ENCODE peak calls at places on chromosomes 7 and 10, in six cellular contexts. R is WERI-Rb-1, L is neural crest cell, V is fibroblast of lung, N is heart right ventricle, T is A549. I is an unnamed sample.

GRCh38 chr7:24907311-24907886 is 72.6 kb downstream of the OSBPL3 start:
- DNase-seq in L (no peak), R (no peak), N (no peak), V (peak; percentile 40), T (peak; percentile 41), I (no peak)

GRCh38 chr7:43905209-43905946 is 1.0 kb downstream of the URGCP start:
- DNase-seq in L (no peak), R (no peak), T (peak; percentile 52), V (peak; percentile 32), N (no peak), I (no peak)

GRCh38 chr10:71449026-71449425 is 52.3 kb downstream of the CDH23 start:
- DNase-seq in L (no peak), N (no peak), V (no peak), R (no peak), T (no peak), I (no peak)

GRCh38 chr7:151558575-151558974 is 38.9 kb upstream of the RHEB start:
- DNase-seq in R (no peak), N (no peak), T (no peak), L (no peak), V (peak; percentile 19), I (no peak)

GRCh38 chr7:87934699-87935372 is 785 bp downstream of the ADAM22 start:
- DNase-seq in T (no peak), N (no peak), L (peak; percentile 8), R (peak; percentile 49), V (peak; percentile 27), I (peak; percentile 19)

GRCh38 chr7:134534633-134535032 is 7.3 kb downstream of the AKR1B10 start:
- DNase-seq in T (no peak), L (no peak), V (no peak), R (no peak), N (no peak), I (no peak)

GRCh38 chr7:15687645-15688025 is 1.2 kb upstream of the MEOX2 start:
- DNase-seq in V (no peak), N (peak; percentile 49), R (peak; percentile 35), L (peak; percentile 10), T (no peak), I (no peak)

GRCh38 chr10:29555746-29556481 is 78.9 kb downstream of the SVIL start:
- DNase-seq in V (peak; percentile 66), N (no peak), R (no peak), L (peak; percentile 17), T (no peak), I (no peak)

GRCh38 chr7:150787321-150788281 is 12.6 kb downstream of the TMEM176B start:
- DNase-seq in R (peak; percentile 65), V (no peak), L (no peak), N (peak; percentile 55), T (no peak), I (no peak)

DNA sequence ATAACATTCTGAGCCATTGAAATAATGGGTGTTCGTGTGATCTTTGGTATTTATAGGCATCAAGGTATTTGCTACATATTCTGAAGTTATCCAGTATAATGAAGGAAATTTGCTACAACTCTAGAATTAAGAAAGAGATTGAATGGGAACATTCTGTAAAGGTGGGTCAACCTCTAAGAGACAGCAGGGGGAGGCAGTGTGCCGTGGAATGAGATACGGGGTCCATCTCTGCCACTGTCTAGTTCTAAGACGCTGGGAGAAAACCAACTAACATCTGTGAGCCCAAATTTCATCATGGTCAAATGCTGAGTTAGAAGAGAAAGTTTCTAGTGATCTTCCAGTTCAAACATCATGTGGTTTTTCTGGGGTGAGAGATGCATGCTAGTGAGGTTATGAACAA is 368.9 kb downstream of the SORCS1 start:
- DNase-seq in R (peak; percentile 58), L (peak; percentile 32), V (no peak), T (no peak), N (no peak), I (no peak)
- TF ChIP-seq CTCF in R (peak; percentile 74), L (peak; percentile 72), V (no peak), T (no peak), N (peak; percentile 34), I (no peak)

DNA sequence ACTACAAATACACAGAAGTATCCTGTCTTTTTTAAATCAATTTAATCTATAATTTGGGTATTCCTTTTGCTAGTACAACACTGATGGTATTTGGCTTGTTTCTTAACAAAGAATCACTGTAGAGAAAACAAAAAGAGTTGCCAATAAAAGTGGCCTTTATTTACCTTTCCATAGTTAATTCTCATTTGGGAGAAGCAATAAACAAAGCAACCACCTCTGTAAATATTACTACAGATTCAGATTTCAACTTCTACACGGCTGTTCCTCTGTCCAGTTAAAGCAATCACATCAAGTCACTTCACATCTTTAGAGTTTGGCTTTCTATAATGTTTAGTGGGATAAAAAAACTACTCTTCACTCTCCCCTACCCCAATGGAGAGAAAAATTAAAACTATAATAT is 34.4 kb downstream of the ERCC6 start:
- DNase-seq in N (no peak), R (no peak), T (no peak), V (no peak), L (no peak), I (no peak)
- TF ChIP-seq CTCF in N (no peak), R (no peak), T (no peak), V (no peak), L (no peak), I (no peak)

DNA sequence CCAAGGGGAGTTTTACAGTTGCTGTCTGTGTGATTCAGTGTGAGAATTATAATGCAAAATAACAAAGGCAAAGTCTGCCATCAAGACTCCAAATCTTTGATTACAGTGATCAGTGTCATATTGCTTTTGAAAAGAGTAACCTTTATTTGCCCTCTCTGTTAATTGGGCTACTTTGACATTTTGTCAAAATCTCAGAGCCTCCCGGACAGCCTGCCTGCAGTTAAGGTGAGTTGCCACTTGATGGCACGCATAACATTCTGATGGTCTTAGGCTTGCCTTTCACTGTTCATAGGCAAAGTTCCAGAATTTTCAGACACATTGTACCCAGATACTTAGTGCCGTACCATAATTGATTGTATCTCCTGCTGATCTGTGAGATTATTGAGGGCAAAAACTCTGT is 253.5 kb downstream of the ABCA13 start:
- DNase-seq in R (peak; percentile 30), T (peak; percentile 12), V (peak; percentile 2), L (no peak), N (no peak), I (no peak)
- TF ChIP-seq CTCF in R (peak; percentile 70), T (peak; percentile 43), V (no peak), L (peak; percentile 74), N (peak; percentile 44), I (no peak)

GRCh38 chr10:46222364-46222935 is 64.3 kb upstream of the ANTXRL start:
- DNase-seq in V (no peak), T (no peak), L (no peak), R (no peak), N (no peak), I (no peak)

GRCh38 chr10:46224414-46224682 is 62.4 kb upstream of the ANTXRL start:
- DNase-seq in T (no peak), V (no peak), R (no peak), N (no peak), L (no peak), I (no peak)

GRCh38 chr10:46220872-46221538 is 65.8 kb upstream of the ANTXRL start:
- DNase-seq in R (no peak), T (no peak), V (no peak), L (no peak), N (no peak), I (no peak)

GRCh38 chr10:46223626-46224413 is 63.0 kb upstream of the ANTXRL start:
- DNase-seq in V (no peak), L (no peak), T (no peak), N (no peak), R (no peak), I (no peak)

DNA sequence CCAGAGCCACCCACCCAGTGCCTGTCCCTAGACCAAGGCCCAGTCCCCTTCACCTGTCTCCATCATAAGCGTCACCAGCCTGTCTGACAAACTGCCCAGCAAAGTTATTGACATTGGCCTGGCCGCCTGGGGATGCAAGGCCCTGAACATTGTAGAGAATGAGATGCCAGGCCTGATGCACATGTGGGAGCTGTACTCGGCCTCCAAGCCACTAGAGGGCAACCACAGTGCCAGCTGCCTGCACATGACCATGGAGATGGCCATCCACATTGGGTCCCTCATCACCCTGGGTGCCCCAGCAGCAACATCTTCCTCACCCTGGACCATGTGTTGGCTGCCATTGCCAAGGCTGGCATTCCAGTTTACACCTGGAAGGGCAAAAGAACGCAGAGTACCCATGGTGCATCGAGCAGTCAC is 63.7 kb upstream of the ANTXRL start:
- DNase-seq in R (no peak), N (no peak), L (no peak), V (no peak), T (no peak), I (no peak)
- TF ChIP-seq CTCF in R (peak; percentile 60), N (no peak), L (no peak), V (no peak), T (peak; percentile 13), I (no peak)

GRCh38 chr7:85019176-85019575 is 167.7 kb downstream of the SEMA3D start:
- DNase-seq in T (no peak), R (no peak), L (no peak), N (no peak), V (no peak), I (no peak)

GRCh38 chr7:85019778-85020177 is 167.1 kb downstream of the SEMA3D start:
- DNase-seq in V (no peak), L (no peak), R (no peak), N (no peak), T (no peak), I (no peak)

GRCh38 chr7:85022064-85022697 is 164.7 kb downstream of the SEMA3D start:
- DNase-seq in L (no peak), T (no peak), R (no peak), N (no peak), V (no peak), I (no peak)

GRCh38 chr7:85023066-85023687 is 163.7 kb downstream of the SEMA3D start:
- DNase-seq in L (peak; percentile 52), N (peak; percentile 46), R (peak; percentile 21), T (no peak), V (peak; percentile 68), I (no peak)

DNA sequence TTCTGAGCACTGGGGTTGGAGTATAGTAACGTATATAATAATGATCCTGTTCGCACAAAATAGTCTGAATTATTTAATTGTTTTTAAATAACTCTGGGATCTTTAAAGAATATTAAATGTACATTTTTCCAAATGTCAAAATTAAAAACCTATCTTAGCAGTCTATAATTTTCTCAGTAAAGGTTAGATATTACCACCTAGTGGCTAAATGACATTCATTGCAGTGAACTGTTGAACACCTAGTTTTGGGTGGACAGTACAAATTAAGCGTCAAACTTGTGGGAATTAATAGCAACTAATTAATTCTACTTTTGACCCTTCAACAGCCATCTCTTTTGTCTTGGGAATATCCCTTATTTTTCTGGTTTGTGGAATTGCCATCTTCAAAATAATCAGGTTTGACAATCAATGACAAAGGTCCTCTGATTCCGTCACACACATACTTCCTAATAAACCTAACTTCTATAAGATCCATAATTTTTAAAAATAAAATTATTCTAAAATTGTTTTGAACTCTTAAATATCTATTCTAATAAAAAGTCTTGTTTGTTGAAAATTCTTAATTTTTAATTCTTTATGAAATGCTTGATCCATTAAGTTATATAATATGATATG is 165.7 kb downstream of the SEMA3D start:
- DNase-seq in L (no peak), T (peak; percentile 1), N (no peak), V (peak; percentile 45), R (no peak), I (no peak)
- TF ChIP-seq CTCF in L (peak; percentile 72), T (peak; percentile 84), N (peak; percentile 41), V (peak; percentile 33), R (no peak), I (no peak)

I was measured in activated B cell treated with CpG ODN at 0.5 μM for 24 hours.